ENCODE peak calls at places on chromosomes 1 and 21, in four cellular contexts. F is neuronal stem cell, G is IMR-90, V is H1. T is an unnamed sample.

GRCh38 chr1:223844962-223845809 is 561 bp downstream of the TP53BP2 start:
- DNase-seq in F (peak; percentile 62), V (no peak), G (peak; percentile 62), T (peak; percentile 39)

GRCh38 chr1:206890690-206891089 is 6.6 kb upstream of the IL24 start:
- DNase-seq in V (no peak), F (no peak), G (peak; percentile 84), T (no peak)

GRCh38 chr1:207857447-207857846 is 53.5 kb downstream of the CD34 start:
- DNase-seq in V (no peak), G (no peak), F (no peak), T (no peak)

GRCh38 chr1:103492003-103492665 is 33.4 kb upstream of the RNPC3 start:
- DNase-seq in G (no peak), F (no peak), V (no peak), T (no peak)

GRCh38 chr1:184954232-184954995 is 19.9 kb downstream of the NIBAN1 start:
- DNase-seq in V (no peak), G (no peak), F (no peak), T (no peak)

GRCh38 chr1:24867064-24867870 is 62.8 kb downstream of the RUNX3 start:
- DNase-seq in G (no peak), F (no peak), V (no peak), T (no peak)

GRCh38 chr21:45034556-45035476 is 39.6 kb upstream of the ADARB1 start:
- DNase-seq in F (no peak), V (no peak), G (no peak), T (no peak)

GRCh38 chr1:233379869-233380438 is 52.4 kb downstream of the MAP3K21 start:
- DNase-seq in G (no peak), V (no peak), F (no peak), T (no peak)

GRCh38 chr1:97427371-97427770 is 493.5 kb downstream of the DPYD start:
- DNase-seq in V (no peak), F (no peak), G (no peak), T (no peak)

GRCh38 chr1:176559474-176560390 is 96.8 kb downstream of the PAPPA2 start:
- DNase-seq in F (peak; percentile 80), V (peak; percentile 17), G (peak; percentile 53), T (peak; percentile 68)

GRCh38 chr1:239723821-239724367 is 337.5 kb downstream of the CHRM3 start:
- DNase-seq in F (no peak), V (no peak), G (no peak), T (no peak)

GRCh38 chr21:33949516-33950424 is 34.2 kb upstream of the ATP5PO start:
- DNase-seq in V (no peak), G (no peak), F (no peak), T (no peak)

GRCh38 chr1:47934243-47934805 is 62.9 kb downstream of the TRABD2B start:
- DNase-seq in F (no peak), V (no peak), G (no peak), T (peak; percentile 41)

GRCh38 chr1:211511947-211512346 is 20.0 kb upstream of the RD3 start:
- DNase-seq in G (peak; percentile 36), F (no peak), V (no peak), T (no peak)

GRCh38 chr1:221521686-221522085 is 220.2 kb downstream of the DUSP10 start:
- DNase-seq in V (no peak), G (no peak), F (no peak), T (no peak)

GRCh38 chr1:205631010-205631726 is 643 bp downstream of the ELK4 start:
- DNase-seq in F (peak; percentile 87), G (peak; percentile 76), V (peak; percentile 38), T (peak; percentile 83)

GRCh38 chr1:77282187-77282865 is 507 bp downstream of the AK5 start:
- DNase-seq in G (peak; percentile 35), V (no peak), F (peak; percentile 45), T (peak; percentile 48)

GRCh38 chr1:150973258-150973825 is 1.3 kb downstream of the CERS2 start:
- DNase-seq in F (no peak), G (no peak), V (no peak), T (no peak)

GRCh38 chr1:79929356-79929755 is 922.8 kb upstream of the ADGRL4 start:
- DNase-seq in G (peak; percentile 77), V (no peak), F (no peak), T (no peak)

GRCh38 chr1:213296558-213296957 is 245.5 kb downstream of the RPS6KC1 start:
- DNase-seq in G (peak; percentile 4), V (no peak), F (no peak), T (no peak)

GRCh38 chr21:43919871-43920801 is 55.1 kb downstream of the AGPAT3 start:
- DNase-seq in V (no peak), G (peak; percentile 40), F (no peak), T (no peak)

GRCh38 chr1:56816909-56817308 is 2.3 kb downstream of the FYB2 start:
- DNase-seq in V (no peak), G (no peak), F (no peak), T (no peak)

GRCh38 chr1:236507022-236507700 is 16.6 kb upstream of the LGALS8 start:
- DNase-seq in F (no peak), G (peak; percentile 49), V (no peak), T (no peak)

GRCh38 chr1:15282810-15283474 is 35.9 kb downstream of the FHAD1 start:
- DNase-seq in G (no peak), V (no peak), F (no peak), T (no peak)

GRCh38 chr1:170531758-170532657 is at the start of gene GORAB:
- DNase-seq in F (peak; percentile 81), G (peak; percentile 97), V (peak; percentile 60), T (peak; percentile 93)

GRCh38 chr1:170534626-170535147 is 2.7 kb downstream of the GORAB start:
- DNase-seq in V (no peak), F (no peak), G (no peak), T (no peak)

GRCh38 chr1:170535418-170535817 is 3.5 kb downstream of the GORAB start:
- DNase-seq in F (no peak), G (no peak), V (no peak), T (no peak)

GRCh38 chr1:170530972-170531757 is 801 bp upstream of the GORAB start:
- DNase-seq in G (no peak), V (no peak), F (no peak), T (no peak)

GRCh38 chr1:170533331-170533730 is 1.4 kb downstream of the GORAB start:
- DNase-seq in G (peak; percentile 70), F (no peak), V (no peak), T (no peak)
- H3K27ac ChIP-seq in G (peak overlapping the region; percentile 63), F (no peak overlapping the region), V (no peak overlapping the region), T (no peak overlapping the region)

GRCh38 chr1:172939475-172939874 is 111.3 kb downstream of the TNFSF18 start:
- DNase-seq in F (no peak), G (no peak), V (no peak), T (no peak)
- H3K14ac ChIP-seq in F (no peak overlapping the region), G (peak overlapping the region; percentile 96), V (no peak overlapping the region), T (no peak overlapping the region)

GRCh38 chr1:201610806-201611205 is 71.9 kb downstream of the NAV1 start:
- DNase-seq in V (no peak), G (no peak), F (no peak), T (no peak)

GRCh38 chr1:201608635-201609395 is 69.9 kb downstream of the NAV1 start:
- DNase-seq in F (no peak), G (peak; percentile 29), V (no peak), T (no peak)

GRCh38 chr1:201617157-201617556 is 78.2 kb downstream of the NAV1 start:
- DNase-seq in G (no peak), V (no peak), F (no peak), T (no peak)

GRCh38 chr1:201614262-201615015 is 75.5 kb downstream of the NAV1 start:
- DNase-seq in V (no peak), F (peak; percentile 58), G (peak; percentile 33), T (peak; percentile 88)

DNA sequence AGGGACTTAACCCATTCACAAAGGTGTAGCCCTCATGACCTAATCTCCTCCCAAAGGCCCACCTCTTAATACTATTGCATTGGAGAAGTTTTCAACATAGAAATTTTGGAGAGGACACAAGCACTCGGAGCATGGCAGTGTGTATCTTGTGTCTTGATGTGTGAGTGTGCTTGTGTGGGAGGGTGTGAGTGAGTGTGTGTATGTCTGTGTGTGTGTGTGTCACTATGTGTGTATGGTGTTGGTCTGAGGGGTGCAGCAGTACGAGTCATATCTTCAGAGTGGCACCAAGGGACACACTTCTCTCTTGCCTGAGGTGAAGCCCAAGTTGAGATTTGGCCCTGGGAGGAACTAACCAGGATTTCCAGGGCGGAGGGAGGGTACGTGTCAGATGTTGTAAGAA is 73.7 kb downstream of the NAV1 start:
- DNase-seq in F (no peak), G (no peak), V (no peak), T (no peak)
- H3K18ac ChIP-seq in F (no peak overlapping the region), G (no peak overlapping the region), V (no peak overlapping the region), T (no peak overlapping the region)

GRCh38 chr1:230114245-230114651 is 47.2 kb downstream of the GALNT2 start:
- DNase-seq in V (no peak), G (peak; percentile 86), F (no peak), T (no peak)

GRCh38 chr1:230112782-230113181 is 45.7 kb downstream of the GALNT2 start:
- DNase-seq in V (no peak), G (no peak), F (no peak), T (no peak)

GRCh38 chr1:230113230-230113604 is 46.2 kb downstream of the GALNT2 start:
- DNase-seq in G (no peak), V (no peak), F (no peak), T (no peak)

GRCh38 chr1:230112131-230112701 is 45.2 kb downstream of the GALNT2 start:
- DNase-seq in G (peak; percentile 21), V (no peak), F (peak; percentile 62), T (no peak)

GRCh38 chr1:230113605-230114241 is 46.7 kb downstream of the GALNT2 start:
- DNase-seq in G (peak; percentile 99), V (no peak), F (no peak), T (no peak)
- H3K27ac ChIP-seq in G (peak overlapping the region; percentile 75), V (no peak overlapping the region), F (no peak overlapping the region), T (no peak overlapping the region)

GRCh38 chr1:20903452-20903851 is 116.3 kb upstream of the HP1BP3 start:
- DNase-seq in G (no peak), F (no peak), V (no peak), T (no peak)

GRCh38 chr1:20899154-20899972 is 112.3 kb upstream of the HP1BP3 start:
- DNase-seq in F (no peak), G (no peak), V (no peak), T (no peak)

GRCh38 chr1:20896824-20897223 is 109.7 kb upstream of the HP1BP3 start:
- DNase-seq in G (no peak), F (no peak), V (no peak), T (no peak)

DNA sequence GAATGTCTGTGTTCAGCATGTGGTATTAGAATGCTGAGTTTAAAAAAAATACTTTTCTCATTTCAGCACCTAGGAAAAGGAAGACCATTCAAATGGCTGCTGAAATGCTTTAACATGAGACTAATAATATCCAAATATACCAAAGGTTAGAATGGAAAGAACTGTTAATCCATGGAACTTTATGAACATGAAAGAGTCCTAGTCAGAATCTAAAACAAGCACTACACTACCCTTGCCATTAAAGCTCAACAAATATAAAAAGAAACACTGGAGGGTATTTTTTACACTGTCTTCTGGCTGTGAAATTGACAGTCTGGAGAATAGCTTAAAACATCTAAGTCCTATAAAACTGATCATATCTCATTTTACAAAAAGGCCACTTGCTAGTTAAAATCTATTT is 112.9 kb upstream of the HP1BP3 start:
- DNase-seq in F (no peak), G (no peak), V (no peak), T (no peak)
- H3K14ac ChIP-seq in F (no peak overlapping the region), G (no peak overlapping the region), V (no peak overlapping the region), T (no peak overlapping the region)